ENCODE peak calls at places on chromosomes 13 and 19, in four cellular contexts. G, B, H and L are unnamed samples.

GRCh38 chr13:64740493-64740892 is 2489.6 kb downstream of the PCDH9 start:
- DNase-seq in G (no peak), H (no peak), B (no peak), L (no peak)

GRCh38 chr19:21463449-21464105 is 41.8 kb upstream of the ZNF429 start:
- DNase-seq in B (no peak), H (no peak), G (no peak), L (peak)

GRCh38 chr13:37978680-37979079 is 109.1 kb upstream of the TRPC4 start:
- DNase-seq in B (no peak), H (no peak), G (no peak), L (no peak)

GRCh38 chr19:14322889-14323463 is 58.3 kb upstream of the ADGRE5 start:
- DNase-seq in G (no peak), H (no peak), B (no peak), L (no peak)

GRCh38 chr19:45558399-45558878 is 26.2 kb downstream of the OPA3 start:
- DNase-seq in G (peak), H (peak), B (no peak), L (peak)

GRCh38 chr19:12936582-12936981 is 1.8 kb upstream of the CALR start:
- DNase-seq in B (no peak), H (no peak), G (peak), L (no peak)

GRCh38 chr13:66040506-66040905 is 1189.6 kb downstream of the PCDH9 start:
- DNase-seq in H (no peak), G (no peak), B (no peak), L (no peak)

GRCh38 chr13:101917475-101917810 is 465.0 kb downstream of the ITGBL1 start:
- DNase-seq in B (no peak), G (no peak), H (no peak), L (peak)

GRCh38 chr19:41993612-41994483 is at the start of gene ATP1A3:
- DNase-seq in H (peak), G (peak), B (no peak), L (peak)

GRCh38 chr19:49223472-49223871 is 65.9 kb downstream of the TRPM4 start:
- DNase-seq in B (no peak), G (no peak), H (no peak), L (no peak)

GRCh38 chr19:38555200-38555599 is 62.6 kb downstream of the MAP4K1 start:
- DNase-seq in B (no peak), H (no peak), G (no peak), L (no peak)

GRCh38 chr19:45008554-45008953 is 7.3 kb downstream of the RELB start:
- DNase-seq in G (no peak), B (no peak), H (no peak), L (no peak)

GRCh38 chr19:48122421-48122820 is 11.8 kb upstream of the PLA2G4C start:
- DNase-seq in H (no peak), G (no peak), B (no peak), L (no peak)

GRCh38 chr19:41999878-42000208 is 5.8 kb upstream of the ATP1A3 start:
- DNase-seq in B (no peak), G (no peak), H (no peak), L (no peak)

GRCh38 chr13:21219044-21219381 is 42.6 kb downstream of the MRPL57 start:
- DNase-seq in G (no peak), B (no peak), H (no peak), L (no peak)

GRCh38 chr19:16626796-16627193 is 1.2 kb downstream of the MED26 start:
- DNase-seq in B (no peak), H (no peak), G (no peak), L (no peak)

GRCh38 chr13:60329221-60329983 is 67.6 kb upstream of the TDRD3 start:
- DNase-seq in B (no peak), G (peak), H (no peak), L (peak)

GRCh38 chr19:5406816-5407215 is 48.4 kb upstream of the ZNRF4 start:
- DNase-seq in B (no peak), G (no peak), H (no peak), L (no peak)

GRCh38 chr13:98978280-98978679 is 416 bp upstream of the DOCK9 start:
- DNase-seq in B (peak), H (no peak), G (no peak), L (no peak)

GRCh38 chr13:21686761-21687391 is 16.0 kb downstream of the FGF9 start:
- DNase-seq in G (peak), H (no peak), B (no peak), L (no peak)

GRCh38 chr13:44237276-44237767 is 136.3 kb upstream of the SERP2 start:
- DNase-seq in H (no peak), B (peak), G (no peak), L (no peak)

GRCh38 chr13:109192306-109192705 is 562.9 kb downstream of the MYO16 start:
- DNase-seq in B (no peak), H (no peak), G (no peak), L (no peak)

GRCh38 chr19:44202470-44202869 is 9.9 kb upstream of the ZNF227 start:
- DNase-seq in G (no peak), B (no peak), H (no peak), L (no peak)

GRCh38 chr19:11984986-11985385 is 20.1 kb downstream of the ZNF763 start:
- DNase-seq in H (no peak), B (no peak), G (peak), L (peak)

GRCh38 chr19:46629546-46630025 is 4.7 kb upstream of the PTGIR start:
- DNase-seq in G (no peak), H (no peak), B (no peak), L (peak)

GRCh38 chr19:13163609-13164364 is 13.6 kb downstream of the IER2 start:
- DNase-seq in B (peak), H (no peak), G (peak), L (peak)

GRCh38 chr13:95924389-95924994 is 128.7 kb downstream of the UGGT2 start:
- DNase-seq in B (peak), G (no peak), H (no peak), L (no peak)

GRCh38 chr13:97328222-97328790 is 105.7 kb upstream of the RAP2A start:
- DNase-seq in G (no peak), H (no peak), B (peak), L (no peak)